ENCODE peak calls at places on chromosomes 6 and 20, in seven cellular contexts. U, R, Q, L, Y, N and M are unnamed samples.

GRCh38 chr20:2206957-2207769 is 88.6 kb upstream of the TGM3 start:
- DNase-seq in U (peak; percentile 75), R (peak; percentile 27), Q (peak; percentile 90), L (no peak), Y (peak; percentile 84), N (peak; percentile 88), M (peak; percentile 75)

GRCh38 chr20:11972478-11972877 is 54.8 kb downstream of the BTBD3 start:
- DNase-seq in U (no peak), R (no peak), Q (no peak), L (no peak), Y (no peak), N (no peak), M (no peak)

GRCh38 chr6:163837681-163838431 is 423.3 kb downstream of the QKI start:
- DNase-seq in U (no peak), R (no peak), Q (no peak), L (peak; percentile 77), Y (no peak), N (peak; percentile 12), M (no peak)

GRCh38 chr6:20708367-20709124 is 174.3 kb downstream of the CDKAL1 start:
- DNase-seq in U (no peak), R (no peak), Q (no peak), L (no peak), Y (no peak), N (no peak), M (no peak)

GRCh38 chr6:117547688-117548621 is 54.4 kb downstream of the GOPC start:
- DNase-seq in U (peak; percentile 85), R (peak; percentile 27), Q (no peak), L (no peak), Y (no peak), N (no peak), M (no peak)

GRCh38 chr6:56851104-56851503 is 103.8 kb upstream of the BEND6 start:
- DNase-seq in U (no peak), R (no peak), Q (peak; percentile 33), L (no peak), Y (no peak), N (peak; percentile 74), M (no peak)

GRCh38 chr6:161406633-161407032 is 132.8 kb upstream of the AGPAT4 start:
- DNase-seq in U (no peak), R (no peak), Q (no peak), L (no peak), Y (no peak), N (peak; percentile 82), M (peak; percentile 77)

GRCh38 chr6:133964052-133964451 is 11.0 kb downstream of the TBPL1 start:
- DNase-seq in U (no peak), R (no peak), Q (no peak), L (no peak), Y (no peak), N (peak; percentile 43), M (peak; percentile 20)

GRCh38 chr20:7650481-7650880 is 289.8 kb downstream of the HAO1 start:
- DNase-seq in U (no peak), R (no peak), Q (no peak), L (no peak), Y (no peak), N (peak; percentile 78), M (peak; percentile 16)

GRCh38 chr6:170423030-170423429 is 116.5 kb downstream of the FAM120B start:
- DNase-seq in U (no peak), R (no peak), Q (no peak), L (peak; percentile 87), Y (no peak), N (no peak), M (no peak)

GRCh38 chr20:63265891-63266515 is 6.6 kb upstream of the ARFGAP1 start:
- DNase-seq in U (no peak), R (no peak), Q (no peak), L (no peak), Y (no peak), N (peak; percentile 84), M (no peak)

GRCh38 chr6:84633771-84634170 is 130.6 kb downstream of the TBX18 start:
- DNase-seq in U (no peak), R (no peak), Q (no peak), L (no peak), Y (no peak), N (peak; percentile 67), M (no peak)

GRCh38 chr20:35312348-35312747 is 20.1 kb upstream of the FAM83C start:
- DNase-seq in U (no peak), R (no peak), Q (no peak), L (no peak), Y (no peak), N (peak; percentile 92), M (peak; percentile 95)

GRCh38 chr20:19431906-19432305 is 219.5 kb downstream of the SLC24A3 start:
- DNase-seq in U (no peak), R (no peak), Q (no peak), L (no peak), Y (no peak), N (no peak), M (no peak)

GRCh38 chr6:92779758-92780157 is 639.6 kb downstream of the EPHA7 start:
- DNase-seq in U (peak; percentile 50), R (peak; percentile 15), Q (peak; percentile 73), L (no peak), Y (no peak), N (peak; percentile 7), M (peak; percentile 83)

GRCh38 chr6:40778918-40779317 is 191.8 kb upstream of the LRFN2 start:
- DNase-seq in U (no peak), R (no peak), Q (no peak), L (no peak), Y (no peak), N (no peak), M (no peak)

DNA sequence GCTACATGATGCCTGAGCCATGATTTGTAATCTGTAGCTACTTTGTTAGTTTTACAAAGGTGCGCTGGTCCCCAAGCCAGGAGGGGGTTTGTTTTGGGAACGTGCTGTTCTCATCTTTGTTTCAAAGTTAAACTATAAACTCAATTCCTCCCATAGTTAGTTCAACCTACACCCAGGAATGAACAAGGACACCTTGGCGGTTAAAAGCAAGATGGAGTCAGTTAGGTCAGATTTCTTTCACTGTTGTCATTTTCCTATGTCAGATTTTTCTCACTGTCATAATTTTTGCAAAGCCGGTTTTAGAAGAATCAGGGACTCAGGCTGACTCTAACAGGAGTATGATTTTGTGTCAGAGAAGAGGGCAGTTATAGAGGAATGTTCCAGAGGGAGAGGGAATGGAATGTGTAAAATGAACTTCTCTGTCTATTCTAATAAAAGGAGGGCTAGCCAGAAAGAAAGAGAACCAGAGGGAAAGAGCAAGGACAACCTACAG is 2.3 kb upstream of the GMPR start:
- DNase-seq in U (no peak), R (no peak), Q (no peak), L (no peak), Y (no peak), N (peak; percentile 16), M (no peak)
- H3K27me3 ChIP-seq in U (no peaks in the 10 kb centered on the region), R (no peaks in the 10 kb centered on the region), Q (no peaks in the 10 kb centered on the region), L (no peaks in the 10 kb centered on the region), Y (no peaks in the 10 kb centered on the region), N (no peaks in the 10 kb centered on the region), M (no peaks in the 10 kb centered on the region)

GRCh38 chr6:138450445-138450844 is 46.4 kb downstream of the HEBP2 start:
- DNase-seq in U (no peak), R (no peak), Q (no peak), L (no peak), Y (no peak), N (no peak), M (no peak)

GRCh38 chr6:138456393-138456775 is 42.9 kb downstream of the NHSL1 start:
- DNase-seq in U (no peak), R (no peak), Q (no peak), L (no peak), Y (no peak), N (no peak), M (no peak)

GRCh38 chr6:138451043-138451442 is 47.0 kb downstream of the HEBP2 start:
- DNase-seq in U (no peak), R (no peak), Q (no peak), L (no peak), Y (no peak), N (no peak), M (no peak)

GRCh38 chr6:138454976-138455706 is 44.2 kb downstream of the NHSL1 start:
- DNase-seq in U (peak; percentile 9), R (no peak), Q (no peak), L (no peak), Y (no peak), N (peak; percentile 32), M (no peak)

GRCh38 chr6:138455746-138456392 is 43.4 kb downstream of the NHSL1 start:
- DNase-seq in U (no peak), R (no peak), Q (no peak), L (no peak), Y (no peak), N (peak; percentile 55), M (no peak)
- H3K4me3 ChIP-seq in U (no peak overlapping the region), R (no peak overlapping the region), Q (no peak overlapping the region), L (no peak overlapping the region), Y (no peak overlapping the region), N (no peak overlapping the region), M (no peak overlapping the region)

GRCh38 chr20:433300-433975 is 25.3 kb downstream of the RBCK1 start:
- DNase-seq in U (peak; percentile 41), R (no peak), Q (no peak), L (no peak), Y (peak; percentile 77), N (peak; percentile 62), M (no peak)

GRCh38 chr20:432677-433299 is 24.7 kb downstream of the RBCK1 start:
- DNase-seq in U (no peak), R (no peak), Q (no peak), L (no peak), Y (no peak), N (no peak), M (no peak)

GRCh38 chr20:430091-430999 is 22.2 kb downstream of the RBCK1 start:
- DNase-seq in U (peak; percentile 61), R (no peak), Q (no peak), L (no peak), Y (no peak), N (no peak), M (no peak)

GRCh38 chr20:432208-432607 is 24.1 kb downstream of the RBCK1 start:
- DNase-seq in U (no peak), R (no peak), Q (no peak), L (no peak), Y (no peak), N (no peak), M (no peak)

GRCh38 chr20:431012-431904 is 23.2 kb downstream of the RBCK1 start:
- DNase-seq in U (peak; percentile 87), R (no peak), Q (peak; percentile 81), L (no peak), Y (peak; percentile 68), N (peak; percentile 66), M (peak; percentile 30)
- H3K36me3 ChIP-seq in U (no peaks in the 10 kb centered on the region), R (no peaks in the 10 kb centered on the region), Q (no peaks in the 10 kb centered on the region), L (peaks cover 85% of the 10 kb centered on the region), Y (peaks cover 5% of the 10 kb centered on the region), N (peaks cover 13% of the 10 kb centered on the region), M (no peaks in the 10 kb centered on the region)

GRCh38 chr20:17687800-17688199 is 5.8 kb upstream of the RRBP1 start:
- DNase-seq in U (no peak), R (no peak), Q (no peak), L (no peak), Y (no peak), N (no peak), M (no peak)

GRCh38 chr20:17693534-17694001 is 6.2 kb upstream of the BANF2 start:
- DNase-seq in U (no peak), R (no peak), Q (no peak), L (no peak), Y (no peak), N (no peak), M (no peak)

GRCh38 chr20:17688965-17689364 is 6.9 kb upstream of the RRBP1 start:
- DNase-seq in U (no peak), R (no peak), Q (no peak), L (no peak), Y (no peak), N (no peak), M (no peak)

GRCh38 chr20:17691758-17692157 is 8.0 kb upstream of the BANF2 start:
- DNase-seq in U (no peak), R (no peak), Q (no peak), L (no peak), Y (no peak), N (no peak), M (no peak)

GRCh38 chr20:17690144-17690543 is 8.1 kb upstream of the RRBP1 start:
- DNase-seq in U (no peak), R (no peak), Q (no peak), L (no peak), Y (no peak), N (no peak), M (no peak)
- H3K27me3 ChIP-seq in U (no peaks in the 10 kb centered on the region), R (no peaks in the 10 kb centered on the region), Q (no peaks in the 10 kb centered on the region), L (no peaks in the 10 kb centered on the region), Y (no peaks in the 10 kb centered on the region), N (peaks cover 39% of the 10 kb centered on the region), M (no peaks in the 10 kb centered on the region)